ENCODE peak calls at places on chromosomes 5 and 9, in seven cellular contexts. Q is HAP-1, S is tibial nerve, V is brain microvascular endothelial cell, D is AG04450, I is OCI-LY7, X is foreskin fibroblast. W is an unnamed sample.
A peak's percentile ranks its signal among the peaks of the same experiment; 100 is the strongest.

GRCh38 chr5:99019254-99019653 is 90.4 kb upstream of the CHD1 start:
- DNase-seq in Q (no peak), S (no peak), V (no peak), D (no peak), I (no peak), X (peak; percentile 71), W (no peak)

GRCh38 chr5:41843456-41844112 is 26.6 kb downstream of the OXCT1 start:
- DNase-seq in Q (peak; percentile 49), S (no peak), V (peak; percentile 49), D (peak; percentile 48), I (peak; percentile 67), X (peak; percentile 75), W (peak; percentile 67)

GRCh38 chr5:125411163-125412050 is 665.0 kb upstream of the ZNF608 start:
- DNase-seq in Q (peak; percentile 42), S (no peak), V (peak; percentile 84), D (no peak), I (peak; percentile 16), X (peak; percentile 77), W (no peak)

GRCh38 chr5:156947933-156948332 is 15.1 kb downstream of the TIMD4 start:
- DNase-seq in Q (no peak), S (no peak), V (no peak), D (no peak), I (peak; percentile 36), X (no peak), W (no peak)

GRCh38 chr9:128882677-128883590 is 1.0 kb downstream of the LRRC8A start:
- DNase-seq in Q (no peak), S (no peak), V (no peak), D (no peak), I (peak; percentile 27), X (peak; percentile 56), W (peak; percentile 63)

GRCh38 chr5:141560141-141560540 is 58.7 kb downstream of the DIAPH1 start:
- DNase-seq in Q (peak; percentile 42), S (no peak), V (no peak), D (no peak), I (no peak), X (peak; percentile 8), W (no peak)

GRCh38 chr5:59169101-59169767 is 586.4 kb downstream of the RAB3C start:
- DNase-seq in Q (no peak), S (no peak), V (no peak), D (no peak), I (no peak), X (no peak), W (no peak)

GRCh38 chr9:113609562-113610318 is 146.2 kb downstream of the RGS3 start:
- DNase-seq in Q (no peak), S (peak; percentile 84), V (no peak), D (no peak), I (no peak), X (peak; percentile 31), W (no peak)

GRCh38 chr9:6758418-6759113 is 793 bp downstream of the KDM4C start:
- DNase-seq in Q (peak; percentile 22), S (peak; percentile 42), V (peak; percentile 35), D (peak; percentile 6), I (peak; percentile 69), X (peak; percentile 71), W (peak; percentile 84)

GRCh38 chr5:120803282-120803681 is 339.2 kb downstream of the PRR16 start:
- DNase-seq in Q (peak; percentile 49), S (no peak), V (no peak), D (no peak), I (no peak), X (peak; percentile 53), W (peak; percentile 2)
- H3K4me3 ChIP-seq in Q (no peak overlapping the region), S (no peak overlapping the region), V (no peak overlapping the region), D (no peak overlapping the region), I (no peak overlapping the region), X (no peak overlapping the region), W (no peak overlapping the region)

GRCh38 chr5:97788369-97788768 is 605.3 kb upstream of the RIOK2 start:
- DNase-seq in Q (no peak), S (no peak), V (no peak), D (no peak), I (no peak), X (no peak), W (no peak)
- H3K4me3 ChIP-seq in Q (no peak overlapping the region), S (no peak overlapping the region), V (no peak overlapping the region), D (no peak overlapping the region), I (no peak overlapping the region), X (no peak overlapping the region), W (no peak overlapping the region)

GRCh38 chr5:57177479-57178156 is 3.8 kb downstream of the GPBP1 start:
- DNase-seq in Q (no peak), S (no peak), V (no peak), D (no peak), I (no peak), X (no peak), W (no peak)

GRCh38 chr5:57176350-57176857 is 2.5 kb downstream of the GPBP1 start:
- DNase-seq in Q (peak; percentile 24), S (no peak), V (no peak), D (no peak), I (no peak), X (peak; percentile 49), W (no peak)

GRCh38 chr5:57174128-57174849 is 430 bp downstream of the GPBP1 start:
- DNase-seq in Q (no peak), S (no peak), V (no peak), D (no peak), I (peak; percentile 69), X (peak; percentile 48), W (peak; percentile 70)

GRCh38 chr5:57174850-57175525 is 1.1 kb downstream of the GPBP1 start:
- DNase-seq in Q (no peak), S (no peak), V (no peak), D (no peak), I (no peak), X (peak; percentile 15), W (no peak)

GRCh38 chr5:57175586-57175985 is 1.7 kb downstream of the GPBP1 start:
- DNase-seq in Q (peak; percentile 30), S (no peak), V (no peak), D (no peak), I (peak; percentile 51), X (no peak), W (peak; percentile 33)
- H3K4me3 ChIP-seq in Q (peak overlapping the region; percentile 99), S (peak overlapping the region; percentile 98), V (peak overlapping the region; percentile 97), D (peak overlapping the region; percentile 93), I (peak overlapping the region; percentile 93), X (peak overlapping the region; percentile 95), W (peak overlapping the region; percentile 97)

GRCh38 chr9:125821078-125821477 is 73.9 kb downstream of the PBX3 start:
- DNase-seq in Q (no peak), S (no peak), V (no peak), D (no peak), I (no peak), X (no peak), W (no peak)
- H3K4me3 ChIP-seq in Q (no peak overlapping the region), S (no peak overlapping the region), V (no peak overlapping the region), D (no peak overlapping the region), I (peak overlapping the region; percentile 37), X (no peak overlapping the region), W (no peak overlapping the region)

GRCh38 chr9:99184073-99184426 is 37.7 kb downstream of the ALG2 start:
- DNase-seq in Q (no peak), S (peak; percentile 18), V (no peak), D (no peak), I (no peak), X (no peak), W (no peak)
- H3K4me3 ChIP-seq in Q (no peak overlapping the region), S (no peak overlapping the region), V (no peak overlapping the region), D (no peak overlapping the region), I (no peak overlapping the region), X (no peak overlapping the region), W (no peak overlapping the region)

GRCh38 chr9:70045452-70045851 is 1.8 kb downstream of the MAMDC2 start:
- DNase-seq in Q (no peak), S (no peak), V (no peak), D (no peak), I (no peak), X (no peak), W (no peak)

GRCh38 chr9:70044450-70045307 is 1.0 kb downstream of the MAMDC2 start:
- DNase-seq in Q (no peak), S (no peak), V (peak; percentile 61), D (no peak), I (no peak), X (peak; percentile 76), W (no peak)

GRCh38 chr9:70049236-70049635 is 5.6 kb downstream of the MAMDC2 start:
- DNase-seq in Q (no peak), S (peak; percentile 89), V (peak; percentile 72), D (peak; percentile 30), I (no peak), X (peak; percentile 91), W (no peak)

GRCh38 chr9:70043689-70044449 is at the start of gene MAMDC2:
- DNase-seq in Q (no peak), S (peak; percentile 54), V (no peak), D (no peak), I (no peak), X (peak; percentile 80), W (no peak)

DNA sequence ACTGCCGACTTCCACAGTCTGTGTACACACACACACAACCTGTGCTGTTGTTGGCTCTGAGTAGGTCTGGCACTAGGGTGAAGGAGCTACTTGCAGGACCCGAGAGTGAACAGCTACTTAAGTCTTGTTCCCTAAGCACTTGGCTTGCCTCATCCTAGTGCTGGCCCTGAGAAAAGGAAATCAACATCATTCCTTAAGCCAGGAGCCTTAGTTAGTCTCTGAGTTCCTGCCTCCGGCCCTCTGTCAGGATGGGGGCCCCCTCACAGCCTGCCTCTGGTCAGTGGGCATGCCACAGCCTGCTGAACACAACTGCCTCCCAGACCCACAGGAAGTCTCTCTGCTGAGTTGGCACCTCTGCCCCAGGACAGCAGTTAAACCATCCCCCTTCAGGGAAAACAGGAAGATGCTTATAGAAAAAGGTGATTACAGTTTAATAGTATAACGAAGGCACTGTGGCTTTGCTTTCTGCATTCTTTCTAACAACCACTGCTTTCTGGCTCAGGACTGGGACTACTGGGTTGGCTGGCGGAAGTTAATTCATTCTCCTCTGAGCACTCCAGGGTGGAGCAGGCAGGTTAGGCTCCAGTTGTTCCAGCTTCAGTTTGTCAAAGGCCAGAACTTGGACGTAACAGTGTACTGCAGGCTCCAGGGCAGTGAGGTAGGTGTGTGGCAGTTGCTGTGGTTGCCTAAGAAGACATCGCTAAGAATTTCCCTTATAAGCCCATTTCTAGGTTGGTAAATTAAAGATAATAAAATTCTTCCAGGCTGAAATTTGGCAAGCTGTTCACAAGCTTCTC is 2.8 kb downstream of the MAMDC2 start:
- DNase-seq in Q (no peak), S (no peak), V (no peak), D (no peak), I (no peak), X (peak; percentile 27), W (no peak)
- H3K4me3 ChIP-seq in Q (no peak overlapping the region), S (no peak overlapping the region), V (no peak overlapping the region), D (no peak overlapping the region), I (no peak overlapping the region), X (no peak overlapping the region), W (no peak overlapping the region)

W was measured in NB4.